ENCODE peak calls at places on chromosomes 3 and 15, in ten cellular contexts. W, T, S, O, I, U, K, Y, C and Z are unnamed samples.
A peak's percentile ranks its signal among the peaks of the same experiment; 100 is the strongest.

GRCh38 chr3:12472796-12473195 is 11.5 kb upstream of the TSEN2 start:
- DNase-seq in T (no peak), U (no peak), Y (no peak), C (no peak), I (no peak), O (no peak), W (no peak), S (no peak), K (no peak), Z (no peak)

GRCh38 chr15:35470441-35470840 is 75.5 kb downstream of the DPH6 start:
- DNase-seq in C (no peak), K (no peak), O (no peak), S (peak; percentile 26), W (no peak), T (no peak), U (no peak), Y (no peak), I (no peak), Z (no peak)

GRCh38 chr15:90449206-90449735 is 61.2 kb downstream of the IQGAP1 start:
- DNase-seq in C (no peak), W (no peak), S (peak; percentile 66), U (no peak), T (no peak), O (no peak), Y (no peak), K (no peak), I (no peak), Z (no peak)

GRCh38 chr3:126389112-126389791 is 5.5 kb upstream of the CFAP100 start:
- DNase-seq in C (peak; percentile 83), T (peak; percentile 26), I (peak; percentile 97), O (peak; percentile 80), W (no peak), K (no peak), U (peak; percentile 38), S (peak; percentile 86), Y (peak; percentile 93), Z (peak; percentile 98)

GRCh38 chr3:159664011-159664410 is 324.6 kb upstream of the IL12A start:
- DNase-seq in S (no peak), C (no peak), U (no peak), I (no peak), K (no peak), Y (no peak), O (no peak), W (no peak), T (no peak), Z (no peak)

GRCh38 chr3:133058243-133058642 is 20.1 kb downstream of the TMEM108 start:
- DNase-seq in S (no peak), T (no peak), K (no peak), I (no peak), U (no peak), C (peak; percentile 48), W (no peak), O (no peak), Y (no peak), Z (no peak)

GRCh38 chr3:171415070-171415469 is 45.1 kb downstream of the TNIK start:
- DNase-seq in C (no peak), U (no peak), I (no peak), T (no peak), S (peak; percentile 85), Y (no peak), K (no peak), W (no peak), O (peak; percentile 71), Z (no peak)

GRCh38 chr15:57472861-57473260 is 96.6 kb downstream of the CGNL1 start:
- DNase-seq in W (no peak), C (no peak), S (no peak), U (no peak), Y (no peak), K (no peak), O (peak; percentile 64), I (no peak), T (no peak), Z (no peak)

GRCh38 chr15:33852570-33852969 is 115.7 kb upstream of the CHRM5 start:
- DNase-seq in C (no peak), K (no peak), O (peak; percentile 92), S (peak; percentile 58), U (peak; percentile 23), I (no peak), Y (no peak), T (no peak), W (no peak), Z (no peak)

GRCh38 chr3:143754090-143754489 is 94.2 kb downstream of the SLC9A9 start:
- DNase-seq in O (no peak), W (no peak), C (no peak), U (no peak), T (no peak), Y (no peak), I (no peak), S (peak; percentile 8), K (no peak), Z (no peak)

GRCh38 chr15:93488157-93488803 is 399.3 kb upstream of the RGMA start:
- DNase-seq in S (no peak), O (no peak), Y (no peak), K (no peak), U (no peak), I (no peak), T (no peak), C (no peak), W (no peak), Z (no peak)